ENCODE peak calls at places on chromosomes 6 and 20, in four cellular contexts. D, K, L and J are unnamed samples. For H3K27me3, the result is how much of the 10 kb centered on the place peaks cover.

GRCh38 chr6:121835662-121836061 is 400.2 kb downstream of the GJA1 start:
- DNase-seq in D (no peak), K (no peak), L (no peak), J (no peak)

GRCh38 chr6:108117427-108118358 is 43.2 kb upstream of the OSTM1 start:
- DNase-seq in D (peak), K (peak), L (no peak), J (peak)

GRCh38 chr6:47161176-47161687 is 119.1 kb upstream of the ADGRF1 start:
- DNase-seq in D (no peak), K (no peak), L (no peak), J (peak)

GRCh38 chr6:42407379-42407778 is 44.3 kb downstream of the TRERF1 start:
- DNase-seq in D (no peak), K (no peak), L (no peak), J (no peak)

GRCh38 chr6:9623228-9623832 is 791.5 kb downstream of the TFAP2A start:
- DNase-seq in D (no peak), K (no peak), L (no peak), J (no peak)

GRCh38 chr6:66032626-66033025 is 325.6 kb upstream of the EYS start:
- DNase-seq in D (no peak), K (no peak), L (no peak), J (no peak)

GRCh38 chr6:163926642-163927041 is 512.1 kb downstream of the QKI start:
- DNase-seq in D (no peak), K (no peak), L (peak), J (no peak)

GRCh38 chr20:45896641-45897161 is 5.6 kb downstream of the CTSA start:
- DNase-seq in D (no peak), K (no peak), L (no peak), J (no peak)

GRCh38 chr20:32116079-32116521 is 6.6 kb downstream of the TM9SF4 start:
- DNase-seq in D (no peak), K (no peak), L (peak), J (no peak)

GRCh38 chr6:56359201-56359899 is 112.0 kb upstream of the COL21A1 start:
- DNase-seq in D (peak), K (no peak), L (peak), J (peak)

GRCh38 chr6:148556415-148556814 is 190.4 kb upstream of the UST start:
- DNase-seq in D (no peak), K (no peak), L (no peak), J (no peak)

GRCh38 chr20:19291024-19291817 is 78.8 kb downstream of the SLC24A3 start:
- DNase-seq in D (no peak), K (no peak), L (peak), J (no peak)

GRCh38 chr6:42163941-42164340 is 9.2 kb upstream of the GUCA1A start:
- DNase-seq in D (no peak), K (no peak), L (no peak), J (no peak)

GRCh38 chr20:1810572-1810925 is 84.7 kb upstream of the SIRPA start:
- DNase-seq in D (no peak), K (no peak), L (no peak), J (no peak)

GRCh38 chr6:75611702-75612375 is 10.2 kb downstream of the SENP6 start:
- DNase-seq in D (no peak), K (no peak), L (no peak), J (no peak)

GRCh38 chr6:75524322-75524972 is 30.8 kb upstream of the FILIP1 start:
- DNase-seq in D (no peak), K (no peak), L (no peak), J (no peak)

GRCh38 chr6:91299544-91300491 is 712.9 kb upstream of the MAP3K7 start:
- DNase-seq in D (no peak), K (no peak), L (peak), J (no peak)

GRCh38 chr6:47655719-47656595 is 42.4 kb upstream of the ADGRF4 start:
- DNase-seq in D (peak), K (no peak), L (peak), J (no peak)

GRCh38 chr6:34547921-34548644 is 8.0 kb downstream of the SPDEF start:
- DNase-seq in D (peak), K (no peak), L (no peak), J (no peak)

GRCh38 chr6:151239603-151240035 is at the start of gene AKAP12:
- DNase-seq in D (no peak), K (no peak), L (peak), J (no peak)

GRCh38 chr6:135830452-135830851 is 21.0 kb upstream of the PDE7B start:
- DNase-seq in D (no peak), K (no peak), L (no peak), J (no peak)

GRCh38 chr6:129490551-129491245 is 219.3 kb downstream of the ARHGAP18 start:
- DNase-seq in D (no peak), K (no peak), L (no peak), J (no peak)

GRCh38 chr6:34475167-34476047 is 9.5 kb downstream of the PACSIN1 start:
- DNase-seq in D (no peak), K (no peak), L (no peak), J (no peak)

GRCh38 chr6:144007779-144008500 is at the start of gene PLAGL1:
- DNase-seq in D (peak), K (peak), L (peak), J (peak)

GRCh38 chr6:20669571-20670314 is 135.5 kb downstream of the CDKAL1 start:
- DNase-seq in D (no peak), K (no peak), L (no peak), J (no peak)

GRCh38 chr6:77178821-77179220 is 284.5 kb downstream of the HTR1B start:
- DNase-seq in D (no peak), K (no peak), L (no peak), J (no peak)

GRCh38 chr20:36887779-36888133 is 11.8 kb downstream of the TLDC2 start:
- DNase-seq in D (no peak), K (peak), L (no peak), J (no peak)

GRCh38 chr6:89984926-89985743 is 90.9 kb downstream of the GJA10 start:
- DNase-seq in D (no peak), K (peak), L (peak), J (no peak)

GRCh38 chr20:1882026-1882425 is 13.2 kb upstream of the SIRPA start:
- DNase-seq in D (no peak), K (no peak), L (no peak), J (no peak)

GRCh38 chr6:154127638-154128037 is 88.6 kb downstream of the OPRM1 start:
- DNase-seq in D (no peak), K (no peak), L (no peak), J (no peak)

GRCh38 chr6:142953373-142954273 is 8.6 kb upstream of the HIVEP2 start:
- DNase-seq in D (no peak), K (no peak), L (no peak), J (no peak)

GRCh38 chr20:4167261-4168004 is 152.1 kb upstream of the RNF24 start:
- DNase-seq in D (no peak), K (no peak), L (no peak), J (no peak)

GRCh38 chr20:63155266-63156165 is 60.4 kb downstream of the YTHDF1 start:
- DNase-seq in D (no peak), K (no peak), L (no peak), J (no peak)
- H3K27me3 ChIP-seq in D (under half), K (half or more), L (half or more), J (under half)

DNA sequence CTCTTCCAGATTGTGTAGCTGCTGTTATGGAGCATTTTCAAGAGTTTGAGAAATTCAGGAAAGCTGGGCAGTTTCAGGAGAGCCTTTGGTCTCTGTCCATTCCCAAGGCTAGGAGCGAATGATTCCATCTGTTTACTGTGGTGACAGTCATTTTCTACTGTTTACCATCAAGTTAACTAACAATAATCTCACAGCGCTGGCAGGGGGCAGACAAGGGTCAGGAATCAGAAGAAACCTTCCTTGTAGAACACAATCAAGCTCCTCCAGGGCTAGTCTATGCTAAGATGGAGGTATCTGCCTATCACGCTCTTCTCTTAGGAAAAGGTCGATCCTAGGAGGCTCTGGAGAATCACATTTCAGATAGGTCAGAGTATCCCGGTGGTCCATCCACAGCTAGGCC is 293.9 kb downstream of the KIF16B start:
- DNase-seq in D (no peak), K (no peak), L (no peak), J (no peak)
- TF ChIP-seq CTCF in D (no peak), K (no peak), L (no peak), J (no peak)

DNA sequence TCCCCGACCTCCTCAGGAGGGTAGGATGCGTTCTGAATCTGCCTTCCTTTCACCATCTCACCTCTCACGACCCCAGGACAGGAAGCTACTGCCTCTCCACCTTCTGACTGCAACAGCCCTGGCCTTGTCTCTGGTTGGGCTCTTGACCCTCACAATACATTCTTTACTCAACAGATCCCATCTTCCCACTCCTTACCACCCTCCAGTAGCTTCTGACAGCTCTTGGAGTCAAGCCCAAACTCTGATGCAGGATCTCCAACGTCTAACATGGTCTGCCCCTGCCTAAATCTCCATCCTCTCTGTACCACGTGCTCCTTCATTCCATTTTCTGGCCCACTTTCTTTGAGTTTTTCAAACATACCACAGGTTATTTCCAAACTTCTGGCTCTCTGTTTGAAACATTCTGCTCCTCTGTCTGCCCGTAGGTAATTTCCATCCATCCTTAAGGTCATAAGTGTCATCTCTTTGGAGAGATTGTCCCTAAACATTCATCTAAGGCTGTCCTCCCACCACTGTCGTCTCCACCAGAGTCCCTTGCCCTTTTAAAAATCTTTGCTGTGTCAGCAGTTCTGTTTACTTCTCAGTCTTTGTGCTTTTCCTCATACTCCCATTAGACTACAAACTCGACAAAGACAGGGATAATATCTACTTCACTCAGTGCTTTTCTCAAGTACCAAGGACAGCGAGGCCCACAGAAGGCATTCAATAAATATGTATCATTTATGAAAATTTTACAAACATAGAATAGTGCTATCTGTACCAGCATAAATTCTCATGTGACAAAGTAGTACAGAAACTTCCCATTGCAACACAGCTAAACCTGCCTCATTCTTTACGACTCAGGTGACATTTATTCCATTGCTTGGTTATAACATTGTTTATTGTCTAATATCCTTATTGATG is 73.6 kb downstream of the BCAS1 start:
- DNase-seq in D (no peak), K (no peak), L (no peak), J (no peak)
- H3K27ac ChIP-seq in D (no peak), K (no peak), L (no peak), J (no peak)

DNA sequence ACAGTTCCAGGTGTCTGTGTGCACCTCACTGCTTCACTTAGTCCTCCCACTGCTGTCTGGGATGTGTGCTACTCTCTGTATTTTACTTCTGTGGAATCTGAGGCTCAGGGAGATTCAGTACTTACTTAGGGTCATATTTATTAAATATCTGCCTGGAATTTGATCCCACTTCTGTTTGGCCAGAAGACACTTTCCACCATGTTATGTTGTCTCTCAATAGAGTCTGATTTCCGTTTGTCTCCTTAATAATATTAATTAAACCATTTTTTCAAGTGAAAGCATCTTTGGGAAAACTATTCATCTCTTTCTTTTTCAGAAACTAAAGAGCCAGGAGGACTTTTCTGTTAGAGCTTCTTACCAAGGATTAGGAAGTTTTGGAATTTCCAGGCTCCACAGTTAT is 156.7 kb upstream of the RALGAPA2 start:
- DNase-seq in D (no peak), K (no peak), L (no peak), J (no peak)
- H3K27me3 ChIP-seq in D (under half), K (under half), L (under half), J (under half)

GRCh38 chr20:16205505-16205904 is 367.7 kb downstream of the KIF16B start:
- DNase-seq in D (no peak), K (no peak), L (no peak), J (no peak)

GRCh38 chr20:16206817-16207216 is 366.4 kb downstream of the KIF16B start:
- DNase-seq in D (no peak), K (no peak), L (no peak), J (no peak)

GRCh38 chr20:16203091-16203490 is 370.2 kb downstream of the KIF16B start:
- DNase-seq in D (no peak), K (no peak), L (no peak), J (no peak)

DNA sequence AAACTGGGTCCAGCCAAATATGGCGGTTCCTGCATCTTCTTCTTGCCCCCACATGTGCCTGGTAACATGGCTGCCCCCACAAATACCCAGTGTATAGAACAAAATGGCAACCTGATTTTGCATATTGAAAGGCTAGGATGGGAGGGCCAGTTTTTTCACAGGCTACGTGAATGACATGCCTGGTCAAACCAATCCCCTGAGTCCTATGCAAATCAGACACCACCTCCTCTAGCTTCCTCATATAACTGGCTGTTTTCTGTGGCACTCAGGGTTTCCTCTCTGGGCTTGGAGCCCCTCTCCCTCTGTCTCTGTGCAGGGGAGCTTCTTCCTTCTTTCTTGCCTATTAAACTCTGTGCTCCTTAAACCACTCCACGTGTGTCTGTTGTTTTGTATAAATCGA is 372.1 kb downstream of the KIF16B start:
- DNase-seq in D (no peak), K (no peak), L (no peak), J (no peak)
- TF ChIP-seq CTCF in D (no peak), K (no peak), L (no peak), J (no peak)

GRCh38 chr6:17988422-17988944 is 1.0 kb upstream of the KIF13A start:
- DNase-seq in D (no peak), K (no peak), L (no peak), J (no peak)
- H3K27ac ChIP-seq in D (peak), K (peak), L (peak), J (peak)